ENCODE peak calls at places on chromosomes 6 and 20, in six cellular contexts. Q, D, S, G, X and E are unnamed samples.

GRCh38 chr6:166333172-166333995 is 9.0 kb downstream of the SFT2D1 start:
- DNase-seq in S (peak), D (no peak), X (no peak), Q (no peak), G (no peak), E (no peak)

GRCh38 chr20:51468636-51469035 is 73.9 kb downstream of the NFATC2 start:
- DNase-seq in X (no peak), D (no peak), S (no peak), G (no peak), Q (no peak), E (no peak)

GRCh38 chr6:121590438-121590837 is 155.0 kb downstream of the GJA1 start:
- DNase-seq in G (no peak), X (no peak), S (no peak), Q (no peak), D (no peak), E (no peak)

GRCh38 chr6:24910850-24911712 is 24.7 kb downstream of the RIPOR2 start:
- DNase-seq in S (peak), X (peak), Q (peak), D (no peak), G (no peak), E (no peak)

GRCh38 chr6:154613137-154613676 is 102.7 kb upstream of the CNKSR3 start:
- DNase-seq in X (no peak), Q (peak), G (no peak), S (no peak), D (no peak), E (no peak)

GRCh38 chr6:43983191-43983590 is 144.1 kb downstream of the MRPL14 start:
- DNase-seq in S (no peak), G (no peak), D (no peak), X (no peak), Q (no peak), E (no peak)

GRCh38 chr20:46928580-46929132 is 34.0 kb downstream of the EYA2 start:
- DNase-seq in X (no peak), Q (no peak), G (peak), S (no peak), D (no peak), E (no peak)

GRCh38 chr6:27591660-27592059 is 118.8 kb upstream of the ZNF184 start:
- DNase-seq in X (peak), D (peak), Q (peak), G (no peak), S (no peak), E (peak)

GRCh38 chr6:4727236-4727635 is 49.0 kb upstream of the CDYL start:
- DNase-seq in D (no peak), G (no peak), S (no peak), Q (peak), X (no peak), E (no peak)

GRCh38 chr6:1296542-1296941 is 15.4 kb upstream of the FOXQ1 start:
- DNase-seq in Q (no peak), S (no peak), G (no peak), X (no peak), D (no peak), E (no peak)

GRCh38 chr6:9830808-9831207 is 584.1 kb downstream of the TFAP2A start:
- DNase-seq in X (no peak), S (no peak), Q (no peak), D (no peak), G (no peak), E (no peak)

GRCh38 chr20:34712525-34713192 is 8.5 kb downstream of the TP53INP2 start:
- DNase-seq in G (no peak), D (no peak), X (no peak), Q (no peak), S (no peak), E (no peak)

GRCh38 chr20:61292391-61292790 is 40.3 kb downstream of the CDH4 start:
- DNase-seq in G (no peak), X (no peak), Q (no peak), S (no peak), D (no peak), E (no peak)

GRCh38 chr6:98833101-98834059 is 994 bp upstream of the POU3F2 start:
- DNase-seq in S (peak), X (peak), D (no peak), Q (peak), G (peak), E (no peak)

GRCh38 chr20:25369529-25369928 is 21.1 kb downstream of the ABHD12 start:
- DNase-seq in G (no peak), Q (no peak), S (no peak), D (no peak), X (no peak), E (no peak)

GRCh38 chr6:116616757-116617093 is 446 bp downstream of the RSPH4A start:
- DNase-seq in G (no peak), D (no peak), S (peak), X (peak), Q (peak), E (no peak)

GRCh38 chr6:9499709-9500108 is 915.2 kb downstream of the TFAP2A start:
- DNase-seq in D (no peak), G (no peak), X (no peak), S (no peak), Q (no peak), E (no peak)

GRCh38 chr20:40983898-40984297 is 44.7 kb upstream of the TOP1 start:
- DNase-seq in Q (no peak), G (no peak), X (no peak), D (no peak), S (no peak), E (no peak)

GRCh38 chr6:19754686-19755085 is 82.5 kb upstream of the ID4 start:
- DNase-seq in S (no peak), Q (no peak), G (no peak), X (no peak), D (no peak), E (no peak)

GRCh38 chr20:3563113-3563512 is 92.3 kb downstream of the ATRN start:
- DNase-seq in D (no peak), G (no peak), X (no peak), Q (no peak), S (no peak), E (no peak)

GRCh38 chr20:62571667-62572344 is 70.5 kb upstream of the SLCO4A1 start:
- DNase-seq in S (no peak), Q (peak), D (no peak), G (no peak), X (no peak), E (no peak)

GRCh38 chr6:135506270-135506997 is 8.9 kb upstream of the AHI1 start:
- DNase-seq in D (no peak), G (no peak), Q (peak), X (peak), S (peak), E (no peak)

GRCh38 chr20:46060975-46061374 is 28.8 kb downstream of the NCOA5 start:
- DNase-seq in Q (no peak), X (no peak), G (no peak), D (no peak), S (no peak), E (no peak)

GRCh38 chr6:13411484-13411883 is 75.9 kb downstream of the GFOD1 start:
- DNase-seq in X (no peak), G (no peak), D (no peak), Q (no peak), S (no peak), E (no peak)

GRCh38 chr6:48101277-48101676 is 9.7 kb downstream of the PTCHD4 start:
- DNase-seq in D (no peak), G (no peak), X (no peak), S (no peak), Q (peak), E (no peak)

GRCh38 chr6:30100585-30101422 is 12.1 kb downstream of the TRIM31 start:
- DNase-seq in S (no peak), G (no peak), X (no peak), D (no peak), Q (peak), E (no peak)

GRCh38 chr20:37534401-37535157 is 6.9 kb upstream of the BLCAP start:
- DNase-seq in S (peak), X (peak), G (peak), D (peak), Q (peak), E (peak)

GRCh38 chr6:103379272-103379671 is 1480.4 kb downstream of the HACE1 start:
- DNase-seq in D (no peak), S (no peak), G (no peak), X (no peak), Q (no peak), E (no peak)

GRCh38 chr6:134454794-134455193 is 136.9 kb upstream of the SGK1 start:
- DNase-seq in G (no peak), S (no peak), Q (no peak), D (no peak), X (no peak), E (no peak)

GRCh38 chr6:99426454-99426762 is 1.3 kb upstream of the PNISR start:
- DNase-seq in X (no peak), S (no peak), Q (no peak), G (no peak), D (no peak), E (no peak)

GRCh38 chr6:144797881-144798589 is 512.9 kb downstream of the UTRN start:
- DNase-seq in Q (no peak), G (no peak), D (peak), S (no peak), X (no peak), E (peak)

GRCh38 chr20:60754866-60755265 is 497.2 kb upstream of the CDH4 start:
- DNase-seq in G (peak), D (no peak), X (no peak), Q (no peak), S (no peak), E (no peak)

GRCh38 chr6:24931296-24931695 is 4.5 kb downstream of the RIPOR2 start:
- DNase-seq in Q (peak), D (no peak), G (peak), S (no peak), X (no peak), E (no peak)

GRCh38 chr6:4322846-4323309 is 187.5 kb upstream of the ECI2 start:
- DNase-seq in D (no peak), G (no peak), S (no peak), X (no peak), Q (no peak), E (no peak)

GRCh38 chr6:87718662-87719433 is 16.8 kb upstream of the AKIRIN2 start:
- DNase-seq in X (no peak), D (no peak), Q (peak), S (no peak), G (no peak), E (no peak)